ENCODE peak calls at places on chromosomes 4 and X, in six cellular contexts. K, X, Q, Y, A and N are unnamed samples.

GRCh38 chrX:38313190-38313589 is 14.1 kb downstream of the RPGR start:
- DNase-seq in K (peak), X (no peak), Q (peak), Y (no peak), A (no peak), N (no peak)

GRCh38 chrX:17242470-17242869 is 132.5 kb upstream of the NHS start:
- DNase-seq in K (peak), X (peak), Q (peak), Y (peak), A (peak), N (peak)

GRCh38 chr4:110619401-110620247 is 3.3 kb downstream of the PITX2 start:
- DNase-seq in K (no peak), X (no peak), Q (no peak), Y (peak), A (no peak), N (no peak)

GRCh38 chr4:142226014-142226413 is 589.6 kb downstream of the IL15 start:
- DNase-seq in K (no peak), X (no peak), Q (no peak), Y (no peak), A (no peak), N (no peak)

GRCh38 chr4:73450398-73451004 is 14.5 kb downstream of the AFP start:
- DNase-seq in K (peak), X (no peak), Q (peak), Y (no peak), A (peak), N (no peak)

GRCh38 chr4:38151870-38152269 is 191.7 kb downstream of the PTTG2 start:
- DNase-seq in K (no peak), X (no peak), Q (peak), Y (no peak), A (no peak), N (no peak)

GRCh38 chr4:537436-538264 is 38.4 kb downstream of the TMEM271 start:
- DNase-seq in K (no peak), X (no peak), Q (no peak), Y (no peak), A (no peak), N (no peak)

GRCh38 chr4:48913346-48913745 is 6.8 kb upstream of the OCIAD2 start:
- DNase-seq in K (peak), X (no peak), Q (peak), Y (no peak), A (peak), N (no peak)

GRCh38 chr4:10075158-10075863 is 41.3 kb downstream of the WDR1 start:
- DNase-seq in K (no peak), X (no peak), Q (no peak), Y (no peak), A (no peak), N (no peak)

GRCh38 chrX:110178179-110178865 is 139.6 kb downstream of the AMMECR1 start:
- DNase-seq in K (no peak), X (no peak), Q (no peak), Y (no peak), A (no peak), N (no peak)

GRCh38 chrX:77436682-77437081 is 10.5 kb upstream of the FGF16 start:
- DNase-seq in K (no peak), X (no peak), Q (no peak), Y (no peak), A (no peak), N (no peak)

GRCh38 chrX:38166478-38167083 is 54.1 kb downstream of the SRPX start:
- DNase-seq in K (peak), X (peak), Q (peak), Y (peak), A (no peak), N (peak)

GRCh38 chr4:113761682-113762060 is at the start of gene CAMK2D:
- DNase-seq in K (peak), X (peak), Q (peak), Y (peak), A (peak), N (peak)

GRCh38 chr4:87802858-87803257 is 3.5 kb downstream of the IBSP start:
- DNase-seq in K (no peak), X (no peak), Q (no peak), Y (no peak), A (no peak), N (no peak)

GRCh38 chr4:175509320-175509719 is 302.7 kb downstream of the GPM6A start:
- DNase-seq in K (no peak), X (no peak), Q (no peak), Y (no peak), A (no peak), N (no peak)

GRCh38 chrX:113594504-113594903 is 753.9 kb upstream of the AMOT start:
- DNase-seq in K (no peak), X (no peak), Q (no peak), Y (no peak), A (no peak), N (no peak)

GRCh38 chr4:54276633-54277426 is 47.7 kb downstream of the PDGFRA start:
- DNase-seq in K (no peak), X (no peak), Q (peak), Y (no peak), A (no peak), N (no peak)

GRCh38 chr4:38866973-38867477 is 581 bp upstream of the FAM114A1 start:
- DNase-seq in K (no peak), X (no peak), Q (no peak), Y (no peak), A (no peak), N (no peak)

GRCh38 chrX:12973561-12974216 is 1.2 kb upstream of the TMSB4X start:
- DNase-seq in K (no peak), X (peak), Q (no peak), Y (no peak), A (no peak), N (no peak)

GRCh38 chrX:68693481-68694410 is 46.3 kb downstream of the STARD8 start:
- DNase-seq in K (peak), X (peak), Q (peak), Y (peak), A (peak), N (peak)

GRCh38 chrX:151402719-151403390 is 5.8 kb downstream of the VMA21 start:
- DNase-seq in K (no peak), X (no peak), Q (no peak), Y (no peak), A (no peak), N (no peak)

GRCh38 chr4:150593996-150594395 is 12.0 kb downstream of the MAB21L2 start:
- DNase-seq in K (peak), X (no peak), Q (no peak), Y (no peak), A (no peak), N (no peak)

GRCh38 chr4:6852582-6852981 is 57.0 kb upstream of the TBC1D14 start:
- DNase-seq in K (no peak), X (no peak), Q (no peak), Y (no peak), A (no peak), N (no peak)

GRCh38 chrX:122866527-122866926 is 317.6 kb upstream of the GRIA3 start:
- DNase-seq in K (peak), X (no peak), Q (peak), Y (no peak), A (peak), N (no peak)

GRCh38 chr4:53804719-53805118 is 213.4 kb upstream of the LNX1 start:
- DNase-seq in K (peak), X (peak), Q (no peak), Y (no peak), A (peak), N (peak)

GRCh38 chr4:2241410-2242353 is at the start of the genes HAUS3 and POLN:
- DNase-seq in K (peak), X (peak), Q (peak), Y (peak), A (peak), N (peak)

GRCh38 chr4:2244947-2245786 is 3.2 kb upstream of the HAUS3 start:
- DNase-seq in K (no peak), X (no peak), Q (no peak), Y (no peak), A (no peak), N (peak)

GRCh38 chr4:2246384-2247127 is 4.6 kb upstream of the HAUS3 start:
- DNase-seq in K (no peak), X (peak), Q (no peak), Y (peak), A (no peak), N (peak)

GRCh38 chr4:2245787-2246275 is 3.9 kb upstream of the HAUS3 start:
- DNase-seq in K (no peak), X (no peak), Q (no peak), Y (no peak), A (no peak), N (peak)

DNA sequence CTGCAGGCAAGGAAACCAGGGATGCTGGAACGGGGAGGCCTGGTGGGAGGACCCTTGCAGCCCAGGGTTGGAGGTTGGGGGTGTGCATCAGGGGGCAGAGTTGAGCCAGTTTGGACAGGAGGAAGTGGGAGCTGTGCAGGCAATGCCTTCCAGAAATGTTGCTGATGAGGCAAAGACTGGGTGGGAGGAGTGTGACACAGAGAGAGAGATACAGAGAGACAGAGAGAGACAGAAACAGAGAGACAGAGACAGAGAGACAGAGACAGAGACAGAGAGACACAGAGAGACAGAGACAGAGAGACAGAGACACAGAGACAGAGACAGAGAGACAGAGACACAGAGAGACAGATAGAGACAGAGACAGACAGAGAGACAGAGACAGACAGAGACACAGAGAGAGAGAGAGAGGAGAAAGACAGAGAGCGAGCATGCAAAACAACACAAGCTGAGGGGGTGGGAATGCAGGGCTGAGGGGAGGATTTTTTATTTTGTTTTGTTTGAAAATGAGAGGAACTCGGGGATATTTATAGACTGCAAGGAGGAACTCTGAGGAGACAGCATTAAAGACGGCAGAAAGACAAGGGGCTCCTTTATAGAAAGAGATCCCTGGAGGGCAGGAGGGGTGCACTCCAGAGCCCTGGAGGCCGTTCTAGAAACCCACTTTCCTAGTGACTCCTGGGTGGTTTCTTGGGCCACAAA is 1.9 kb upstream of the HAUS3 start:
- DNase-seq in K (peak), X (peak), Q (peak), Y (peak), A (no peak), N (peak)
- TF ChIP-seq CTCF in K (peak), X (peak), Q (peak), Y (peak), A (no peak), N (peak)

GRCh38 chr4:92305878-92306520 is 2.2 kb downstream of the GRID2 start:
- DNase-seq in K (no peak), X (no peak), Q (no peak), Y (peak), A (no peak), N (peak)

GRCh38 chr4:92303621-92304027 is at the start of gene GRID2:
- DNase-seq in K (peak), X (no peak), Q (peak), Y (peak), A (peak), N (peak)

GRCh38 chr4:92305148-92305877 is 1.5 kb downstream of the GRID2 start:
- DNase-seq in K (peak), X (peak), Q (peak), Y (peak), A (no peak), N (peak)

GRCh38 chr4:92304073-92304472 is 307 bp downstream of the GRID2 start:
- DNase-seq in K (no peak), X (no peak), Q (no peak), Y (peak), A (no peak), N (peak)

DNA sequence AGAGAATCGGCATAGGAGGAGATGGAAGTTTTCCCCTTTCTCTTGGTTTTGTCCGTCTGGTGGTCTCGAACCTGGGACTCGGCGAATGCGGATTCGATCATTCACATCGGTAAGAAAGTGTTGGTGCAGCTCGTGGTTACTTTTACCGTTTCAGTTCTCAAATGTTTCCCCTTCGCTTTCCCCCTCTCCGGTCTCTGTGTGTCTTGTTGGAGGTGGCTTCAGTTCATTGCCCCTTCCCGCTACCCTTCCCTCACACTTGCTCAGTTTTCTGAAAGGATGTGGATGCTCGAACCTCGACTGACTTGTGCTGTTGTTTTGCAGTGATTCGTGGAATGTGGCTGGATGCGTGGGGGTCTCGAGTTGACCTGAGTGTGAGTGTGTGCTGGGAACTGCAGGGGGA is 870 bp downstream of the GRID2 start:
- DNase-seq in K (no peak), X (peak), Q (peak), Y (peak), A (no peak), N (peak)
- TF ChIP-seq CTCF in K (no peak), X (no peak), Q (no peak), Y (no peak), A (no peak), N (no peak)

GRCh38 chr4:178577933-178578332 is 1135.7 kb upstream of the AGA start:
- DNase-seq in K (no peak), X (no peak), Q (no peak), Y (no peak), A (no peak), N (no peak)
- TF ChIP-seq CTCF in K (no peak), X (peak), Q (no peak), Y (peak), A (no peak), N (peak)

DNA sequence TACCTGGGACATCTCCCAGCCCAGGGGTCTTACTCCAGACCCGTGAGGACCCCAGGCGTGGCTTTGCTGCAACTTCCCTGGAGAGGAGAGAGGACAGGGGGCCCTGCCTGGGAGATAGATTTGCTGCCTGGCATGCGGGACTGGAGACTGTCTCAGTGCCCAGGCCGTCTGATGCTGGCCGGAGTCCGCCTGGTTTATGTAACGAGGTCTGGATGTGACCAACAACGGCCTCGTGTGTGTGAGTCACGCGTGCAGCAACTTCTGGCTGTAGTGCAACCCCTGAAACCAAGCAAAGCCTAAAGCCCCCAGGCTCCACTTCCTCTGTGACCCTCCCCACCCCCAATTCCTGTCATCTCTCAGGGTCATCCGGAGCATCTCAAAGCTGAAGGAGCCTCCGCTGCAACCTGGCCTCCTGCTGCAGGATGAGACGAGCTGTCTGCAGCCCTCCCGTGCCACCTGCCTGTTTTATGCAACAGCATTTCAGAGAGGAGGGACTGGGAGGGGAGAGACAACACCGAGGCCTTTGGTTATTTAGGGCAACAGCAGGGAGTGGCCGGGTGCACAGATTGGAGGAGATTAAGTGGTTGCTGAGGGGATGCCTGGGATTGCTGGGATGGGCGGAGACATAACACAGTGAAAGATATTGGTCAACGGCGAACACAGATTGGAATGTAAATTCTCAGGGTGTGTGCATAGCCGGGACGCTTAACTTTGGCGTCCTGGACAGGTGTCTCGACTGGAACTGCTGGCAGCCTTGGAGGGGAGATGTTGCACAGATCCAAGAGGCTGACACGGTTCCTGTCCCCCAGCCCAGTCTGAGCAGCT is 16.0 kb downstream of the XG start:
- DNase-seq in K (peak), X (no peak), Q (no peak), Y (no peak), A (peak), N (no peak)
- TF ChIP-seq CTCF in K (no peak), X (no peak), Q (no peak), Y (no peak), A (no peak), N (no peak)